ENCODE peak calls at places on chromosomes 6 and 20, in seven cellular contexts. X, J, T, D, E, V and Z are unnamed samples.

GRCh38 chr20:4130404-4131189 is 115.2 kb upstream of the RNF24 start:
- DNase-seq in J (no peak), V (no peak), T (no peak), X (peak), E (no peak), D (peak), Z (peak)

GRCh38 chr6:132130530-132131298 is 179.5 kb upstream of the CCN2 start:
- DNase-seq in X (peak), J (no peak), D (no peak), T (no peak), V (no peak), E (no peak), Z (peak)

GRCh38 chr6:107744927-107745326 is 79.2 kb downstream of the SCML4 start:
- DNase-seq in V (no peak), X (no peak), J (no peak), E (no peak), D (no peak), T (no peak), Z (no peak)

GRCh38 chr20:32199006-32199405 is 8.5 kb downstream of the PLAGL2 start:
- DNase-seq in T (no peak), E (no peak), J (no peak), V (no peak), X (no peak), D (no peak), Z (no peak)

GRCh38 chr6:168528457-168529095 is 87.6 kb downstream of the SMOC2 start:
- DNase-seq in D (no peak), T (no peak), V (no peak), E (no peak), X (no peak), J (no peak), Z (no peak)

GRCh38 chr20:46365483-46366215 is 40.8 kb downstream of the ELMO2 start:
- DNase-seq in X (peak), E (no peak), T (no peak), V (no peak), J (no peak), D (no peak), Z (no peak)

GRCh38 chr6:139597781-139598368 is 223.4 kb upstream of the CITED2 start:
- DNase-seq in J (no peak), V (no peak), T (no peak), E (peak), D (peak), X (peak), Z (peak)

GRCh38 chr6:79601020-79601609 is 30.0 kb upstream of the SH3BGRL2 start:
- DNase-seq in D (peak), T (no peak), X (no peak), E (no peak), V (no peak), J (no peak), Z (peak)

GRCh38 chr6:83443516-83443915 is 12.7 kb upstream of the ME1 start:
- DNase-seq in V (no peak), D (no peak), X (no peak), J (no peak), E (no peak), T (no peak), Z (no peak)

GRCh38 chr6:30719356-30719755 is 796 bp upstream of the TUBB start:
- DNase-seq in V (no peak), D (no peak), T (no peak), X (no peak), E (no peak), J (no peak), Z (no peak)

GRCh38 chr6:44176935-44177509 is 18.4 kb downstream of the CAPN11 start:
- DNase-seq in T (no peak), V (no peak), E (no peak), D (no peak), X (no peak), J (no peak), Z (no peak)

GRCh38 chr20:18404172-18404571 is 62.7 kb downstream of the DZANK1 start:
- DNase-seq in T (no peak), D (peak), E (no peak), V (no peak), J (no peak), X (no peak), Z (no peak)

GRCh38 chr20:17327185-17327780 is 100.4 kb downstream of the PCSK2 start:
- DNase-seq in E (no peak), T (no peak), X (no peak), V (no peak), J (no peak), D (no peak), Z (no peak)

GRCh38 chr6:83884523-83884922 is 25.0 kb downstream of the CYB5R4 start:
- DNase-seq in X (no peak), J (no peak), D (peak), E (no peak), T (no peak), V (no peak), Z (no peak)

GRCh38 chr6:166379800-166380199 is 2.9 kb downstream of the MPC1 start:
- DNase-seq in J (no peak), V (no peak), E (peak), D (no peak), T (no peak), X (no peak), Z (no peak)

GRCh38 chr6:137660296-137660731 is 166.1 kb upstream of the OLIG3 start:
- DNase-seq in V (no peak), J (no peak), E (no peak), X (no peak), T (no peak), D (no peak), Z (no peak)
- H3K27ac ChIP-seq in V (no peak), J (no peak), E (peak), X (peak), T (no peak), D (no peak), Z (no peak)

GRCh38 chr20:51460163-51460562 is 82.4 kb downstream of the NFATC2 start:
- DNase-seq in T (no peak), E (no peak), D (no peak), V (no peak), J (no peak), X (no peak), Z (no peak)

GRCh38 chr20:51463560-51463959 is 79.0 kb downstream of the NFATC2 start:
- DNase-seq in E (no peak), T (no peak), J (no peak), D (no peak), V (no peak), X (no peak), Z (no peak)

GRCh38 chr20:51462566-51463276 is 79.8 kb downstream of the NFATC2 start:
- DNase-seq in X (peak), T (no peak), E (peak), V (no peak), D (no peak), J (no peak), Z (peak)

GRCh38 chr20:51460569-51461265 is 81.8 kb downstream of the NFATC2 start:
- DNase-seq in X (no peak), V (no peak), J (no peak), T (no peak), E (no peak), D (no peak), Z (no peak)

DNA sequence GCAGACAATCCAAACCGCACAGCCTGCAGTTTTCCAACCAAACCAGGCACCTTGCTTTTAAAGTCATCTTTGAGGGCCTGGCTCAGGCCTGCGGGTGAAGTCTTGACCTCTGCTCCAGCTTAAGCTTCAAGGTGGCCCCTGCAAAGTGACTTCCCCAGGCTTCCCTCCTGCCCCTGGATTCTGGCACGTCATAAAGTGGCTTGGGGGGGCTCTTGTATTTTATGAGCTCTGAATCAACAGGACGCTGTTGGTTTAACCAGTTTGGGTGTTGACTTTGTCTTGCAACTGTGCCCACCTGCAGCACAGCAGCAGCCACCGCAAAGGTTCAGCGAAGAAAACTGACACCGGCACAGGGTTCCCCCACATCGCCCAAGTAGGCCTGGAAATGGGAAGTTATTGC is 81.2 kb downstream of the NFATC2 start:
- DNase-seq in J (no peak), X (no peak), D (no peak), V (no peak), E (no peak), T (no peak), Z (no peak)
- H3K27ac ChIP-seq in J (no peak), X (no peak), D (no peak), V (no peak), E (no peak), T (no peak), Z (no peak)

GRCh38 chr20:58596244-58597010 is 54.7 kb upstream of the STX16 start:
- DNase-seq in D (no peak), T (no peak), E (no peak), J (no peak), X (no peak), V (no peak), Z (no peak)
- H3K27ac ChIP-seq in D (no peak), T (no peak), E (no peak), J (no peak), X (peak), V (no peak), Z (no peak)

DNA sequence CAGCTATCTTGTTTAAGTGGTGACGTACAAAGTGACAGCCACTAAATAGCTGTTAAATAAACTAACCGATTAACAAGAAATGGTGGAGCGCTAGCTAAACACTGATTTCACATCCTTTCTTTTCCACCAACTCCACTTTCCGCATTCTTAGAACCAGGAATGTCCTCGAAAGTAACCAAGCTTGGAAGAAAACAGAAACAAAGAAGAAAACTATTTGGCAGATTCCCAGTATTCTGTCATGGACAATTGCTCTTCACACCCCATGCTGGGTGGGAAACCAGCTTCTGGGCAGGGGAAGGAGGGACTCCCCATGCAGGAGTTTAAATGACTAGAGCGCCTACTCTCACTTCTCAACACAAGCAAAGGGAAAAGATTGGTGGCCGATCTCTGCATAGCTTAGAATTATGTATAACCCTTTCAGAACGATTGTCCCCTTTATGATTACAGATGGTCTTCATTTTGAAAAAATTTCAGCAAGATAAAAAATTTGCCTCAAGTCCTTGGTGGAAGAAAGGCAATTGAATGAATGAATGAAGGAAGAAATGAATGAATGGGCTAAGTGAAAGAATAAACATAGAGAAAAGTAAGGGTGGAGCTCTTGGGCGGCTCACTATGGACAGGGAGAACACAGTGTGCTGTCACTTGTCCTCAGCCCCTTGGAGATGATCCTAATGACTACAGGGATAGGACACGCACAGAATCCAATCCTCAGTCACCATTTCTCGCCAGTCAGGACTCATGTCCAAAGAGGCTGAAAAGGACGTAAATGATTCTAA is 148.7 kb upstream of the NEDD9 start:
- DNase-seq in X (no peak), J (no peak), D (no peak), E (no peak), T (no peak), V (no peak), Z (no peak)
- H3K27ac ChIP-seq in X (peak), J (peak), D (no peak), E (no peak), T (peak), V (peak), Z (no peak)

GRCh38 chr6:22896716-22897115 is 327.4 kb downstream of the HDGFL1 start:
- DNase-seq in X (no peak), V (no peak), D (no peak), T (no peak), E (no peak), J (no peak), Z (no peak)
- H3K27ac ChIP-seq in X (no peak), V (no peak), D (no peak), T (no peak), E (no peak), J (no peak), Z (no peak)

DNA sequence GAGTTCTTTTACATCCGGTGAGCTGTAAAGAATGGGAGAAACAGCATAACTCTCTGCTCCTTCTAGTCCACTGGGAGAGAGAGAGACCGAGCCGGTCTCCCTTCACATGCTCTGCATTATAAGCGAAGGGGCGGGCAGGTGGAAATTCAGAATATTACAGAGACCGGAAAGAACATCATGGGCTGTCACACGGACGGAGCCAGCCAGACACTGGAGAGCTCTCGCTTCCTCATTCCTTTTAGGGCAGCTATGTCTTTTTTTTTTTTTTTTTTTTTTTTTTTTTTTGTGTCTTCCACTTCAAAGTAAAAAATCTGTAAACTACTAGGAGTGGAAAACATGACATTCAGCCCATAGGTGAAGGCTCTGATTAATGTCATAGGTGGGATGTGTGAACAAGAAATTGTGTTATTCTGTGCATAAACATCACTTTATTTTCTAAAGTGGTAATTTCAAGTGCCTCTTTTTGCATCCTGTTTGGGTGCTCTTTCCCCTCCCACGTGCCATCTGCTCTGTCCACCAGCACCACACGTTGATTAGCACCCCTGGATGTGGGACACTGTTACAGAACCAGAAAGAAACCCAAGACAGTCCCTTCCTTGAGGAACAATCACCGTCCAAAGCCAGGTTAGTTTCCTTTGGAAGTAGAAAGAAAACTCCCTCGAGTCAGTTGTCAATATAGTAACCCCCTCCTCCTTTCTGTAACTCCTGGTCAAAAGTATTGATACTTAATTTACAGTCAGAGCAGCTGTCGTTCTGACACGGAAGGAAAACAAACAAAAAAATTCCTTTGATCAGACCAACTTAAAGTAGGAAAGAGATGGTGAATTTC is at the start of gene TAGAP:
- DNase-seq in V (peak), E (no peak), J (peak), X (peak), T (peak), D (no peak), Z (peak)
- H3K27ac ChIP-seq in V (peak), E (peak), J (peak), X (peak), T (peak), D (no peak), Z (no peak)

GRCh38 chr6:144395835-144396234 is 110.7 kb downstream of the UTRN start:
- DNase-seq in V (no peak), E (no peak), J (no peak), D (no peak), X (no peak), T (no peak), Z (no peak)
- H3K27ac ChIP-seq in V (no peak), E (no peak), J (no peak), D (no peak), X (no peak), T (no peak), Z (no peak)

GRCh38 chr6:46511320-46511719 is 20.1 kb upstream of the RCAN2 start:
- DNase-seq in V (no peak), T (no peak), J (no peak), D (no peak), E (no peak), X (no peak), Z (no peak)

GRCh38 chr6:46509981-46510510 is 18.8 kb upstream of the RCAN2 start:
- DNase-seq in J (no peak), E (no peak), T (no peak), V (no peak), X (no peak), D (no peak), Z (no peak)

GRCh38 chr6:46513533-46513932 is 22.3 kb upstream of the RCAN2 start:
- DNase-seq in X (no peak), J (no peak), D (no peak), T (no peak), E (no peak), V (no peak), Z (no peak)

GRCh38 chr6:46509063-46509462 is 17.8 kb upstream of the RCAN2 start:
- DNase-seq in T (no peak), J (no peak), E (no peak), X (no peak), D (no peak), V (no peak), Z (no peak)

GRCh38 chr6:46510656-46511055 is 19.4 kb upstream of the RCAN2 start:
- DNase-seq in X (no peak), E (no peak), V (no peak), D (peak), T (no peak), J (no peak), Z (peak)
- H3K27ac ChIP-seq in X (peak), E (peak), V (no peak), D (no peak), T (no peak), J (no peak), Z (no peak)